ENCODE peak calls at places on chromosomes 16 and 17, in nine cellular contexts. B is HCT116, L is MM.1S, R is K562, M is keratinocyte, Y is hepatocyte, C is PC-3, F is mammary epithelial cell, I is IMR-90. Q is an unnamed sample.
A peak's percentile ranks its signal among the peaks of the same experiment; 100 is the strongest.

GRCh38 chr16:65876200-65876498 is 490.3 kb upstream of the CDH5 start:
- DNase-seq in B (no peak), L (no peak), R (no peak), M (no peak), Y (no peak), C (peak; percentile 25), F (no peak), I (peak; percentile 51), Q (peak; percentile 40)

GRCh38 chr16:49827806-49828428 is 28.0 kb downstream of the ZNF423 start:
- DNase-seq in B (no peak), L (no peak), R (no peak), M (no peak), Y (no peak), C (no peak), F (no peak), I (no peak), Q (no peak)

GRCh38 chr17:50844117-50844700 is 8.8 kb downstream of the WFIKKN2 start:
- DNase-seq in B (no peak), L (no peak), R (no peak), M (no peak), Y (no peak), C (no peak), F (no peak), I (no peak), Q (no peak)

GRCh38 chr17:67487506-67487905 is 110.4 kb downstream of the PITPNC1 start:
- DNase-seq in B (no peak), L (no peak), R (no peak), M (no peak), Y (no peak), C (no peak), F (no peak), I (peak; percentile 47), Q (peak; percentile 77)

GRCh38 chr17:38710985-38711384 is 5.9 kb downstream of the MLLT6 start:
- DNase-seq in B (no peak), L (no peak), R (peak; percentile 59), M (no peak), Y (no peak), C (no peak), F (no peak), I (no peak), Q (no peak)

GRCh38 chr17:43917348-43918025 is 10.2 kb upstream of the MPP2 start:
- DNase-seq in B (no peak), L (peak; percentile 80), R (peak; percentile 53), M (no peak), Y (peak; percentile 45), C (no peak), F (no peak), I (peak; percentile 10), Q (peak; percentile 19)

GRCh38 chr17:16920628-16921020 is 51.3 kb downstream of the TNFRSF13B start:
- DNase-seq in B (no peak), L (no peak), R (no peak), M (no peak), Y (no peak), C (no peak), F (no peak), I (no peak), Q (no peak)

GRCh38 chr16:967546-968295 is 3.1 kb downstream of the LMF1 start:
- DNase-seq in B (no peak), L (no peak), R (no peak), M (no peak), Y (no peak), C (no peak), F (no peak), I (no peak), Q (no peak)

GRCh38 chr17:80219777-80220708 is at the start of the genes SGSH and SLC26A11:
- DNase-seq in B (peak; percentile 13), L (peak; percentile 59), R (peak; percentile 90), M (no peak), Y (peak; percentile 92), C (peak; percentile 63), F (peak; percentile 45), I (peak; percentile 45), Q (peak; percentile 42)

GRCh38 chr16:4505356-4506153 is 29.4 kb downstream of the HMOX2 start:
- DNase-seq in B (no peak), L (peak; percentile 81), R (no peak), M (no peak), Y (no peak), C (no peak), F (no peak), I (no peak), Q (no peak)

GRCh38 chr17:8125196-8125946 is 1.5 kb upstream of the HES7 start:
- DNase-seq in B (peak; percentile 60), L (peak; percentile 65), R (peak; percentile 72), M (no peak), Y (peak; percentile 88), C (peak; percentile 76), F (peak; percentile 62), I (peak; percentile 60), Q (peak; percentile 72)

GRCh38 chr16:69894675-69895074 is 56.5 kb upstream of the CLEC18A start:
- DNase-seq in B (no peak), L (no peak), R (no peak), M (no peak), Y (no peak), C (no peak), F (no peak), I (no peak), Q (no peak)

DNA sequence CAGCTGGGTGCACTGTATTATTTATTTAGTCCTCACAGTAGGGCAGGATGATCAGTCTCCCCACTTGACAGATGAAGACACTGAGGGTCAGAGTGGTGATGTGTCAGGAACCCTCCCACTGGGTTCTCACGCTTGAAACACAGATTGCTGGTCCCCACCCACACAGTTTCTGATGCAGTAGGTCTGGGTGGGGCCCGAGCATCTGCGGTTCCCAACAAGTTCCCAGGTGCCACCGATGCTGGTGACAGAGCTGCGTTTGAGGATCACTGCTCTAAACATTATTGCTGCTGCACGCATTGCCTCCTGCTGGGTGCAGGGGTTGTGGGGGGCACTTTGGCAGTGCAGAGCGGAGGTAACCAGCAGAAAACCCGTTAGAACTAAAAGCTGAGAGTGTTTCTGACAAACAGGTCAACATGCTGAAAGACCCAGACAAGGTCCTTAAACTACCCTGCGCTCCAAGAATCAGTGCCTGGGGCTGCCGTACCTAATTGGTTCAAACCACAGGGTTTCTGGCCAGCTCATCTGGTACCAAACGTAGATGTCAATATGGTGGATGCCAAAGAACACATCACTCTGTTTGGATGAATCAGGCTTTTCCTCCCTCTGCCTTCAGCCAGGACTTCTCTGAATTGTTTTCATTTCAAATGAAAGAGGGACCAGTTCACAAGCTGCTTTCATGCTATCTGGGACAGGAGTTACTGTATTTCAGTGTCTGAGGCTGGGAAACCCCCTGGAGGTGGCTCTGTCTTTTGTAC is 76.0 kb downstream of the ABCC1 start:
- DNase-seq in B (no peak), L (no peak), R (no peak), M (no peak), Y (no peak), C (peak; percentile 70), F (peak; percentile 85), I (peak; percentile 97), Q (peak; percentile 97)
- TF ChIP-seq CTCF in B (no peak), L (no peak), R (no peak), M (no peak), Y (no peak), C (no peak), F (no peak), I (peak; percentile 11), Q (no peak)

GRCh38 chr16:89357055-89357454 is 133.3 kb downstream of the ANKRD11 start:
- DNase-seq in B (no peak), L (no peak), R (peak; percentile 55), M (no peak), Y (no peak), C (peak; percentile 17), F (peak; percentile 49), I (no peak), Q (no peak)

GRCh38 chr16:89355686-89356085 is 134.7 kb downstream of the ANKRD11 start:
- DNase-seq in B (no peak), L (no peak), R (no peak), M (no peak), Y (no peak), C (no peak), F (no peak), I (no peak), Q (no peak)

GRCh38 chr16:89359296-89360147 is 130.8 kb downstream of the ANKRD11 start:
- DNase-seq in B (no peak), L (no peak), R (no peak), M (no peak), Y (no peak), C (no peak), F (no peak), I (no peak), Q (no peak)

GRCh38 chr16:89358030-89359005 is 132.0 kb downstream of the ANKRD11 start:
- DNase-seq in B (no peak), L (no peak), R (no peak), M (no peak), Y (no peak), C (no peak), F (no peak), I (no peak), Q (no peak)

DNA sequence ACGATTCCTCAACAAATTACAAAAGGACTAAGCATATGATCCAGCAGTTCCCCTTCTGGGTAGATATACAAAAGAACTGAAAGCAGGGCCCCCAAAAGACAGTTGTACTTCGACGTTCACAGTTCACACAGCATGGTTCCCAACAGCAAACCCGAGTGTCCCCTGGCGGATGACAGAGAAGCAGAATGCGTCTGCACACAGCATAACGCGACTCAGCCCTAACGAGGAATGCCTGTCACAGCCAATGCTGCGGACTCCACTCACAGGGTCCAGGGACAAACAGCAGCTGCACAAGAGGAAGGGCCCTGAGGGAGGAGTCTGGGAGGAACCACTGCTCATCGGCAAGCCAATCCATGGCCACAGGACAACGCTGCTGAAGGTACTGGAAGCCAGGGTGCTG is 132.9 kb downstream of the ANKRD11 start:
- DNase-seq in B (no peak), L (no peak), R (no peak), M (no peak), Y (no peak), C (no peak), F (no peak), I (no peak), Q (no peak)
- H4K20me1 ChIP-seq in B (peaks cover 39% of the 10 kb centered on the region), L (peaks cover 14% of the 10 kb centered on the region), R (peaks cover 93% of the 10 kb centered on the region), M (peaks cover 31% of the 10 kb centered on the region), Y (peaks cover 100% of the 10 kb centered on the region), C (peaks cover 10% of the 10 kb centered on the region), F (no peaks in the 10 kb centered on the region), I (peaks cover 99% of the 10 kb centered on the region), Q (no peaks in the 10 kb centered on the region)

DNA sequence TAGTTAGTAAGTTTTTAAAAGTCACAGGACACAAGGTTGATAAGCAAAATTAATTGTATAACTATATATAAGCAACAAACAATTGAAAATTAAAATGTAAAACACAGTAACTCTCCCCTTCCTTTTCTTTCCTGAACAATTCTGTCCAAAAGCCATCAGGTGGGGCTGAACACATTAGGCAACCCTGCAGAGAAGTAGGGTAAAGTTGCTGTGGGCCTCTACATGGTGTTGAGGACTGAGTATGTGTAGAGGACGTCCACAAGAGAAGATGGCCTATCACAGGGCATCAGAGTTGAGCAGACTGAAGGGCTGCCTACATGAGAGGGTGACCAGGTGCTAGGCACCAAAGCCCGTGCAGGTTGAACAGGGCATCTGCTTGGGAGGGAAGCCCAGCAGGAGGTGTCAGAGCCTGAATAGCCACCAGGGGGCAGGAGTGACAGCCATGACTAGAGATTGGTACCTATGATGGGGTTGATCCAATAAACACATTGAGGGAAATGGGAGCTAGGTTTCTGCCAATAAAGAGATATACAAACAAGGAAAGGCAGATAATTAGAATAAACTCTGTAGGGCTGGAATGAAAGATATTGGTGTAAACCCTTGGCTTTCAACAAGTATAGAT is 415.1 kb downstream of the NPIPA8 start:
- DNase-seq in B (peak; percentile 48), L (peak; percentile 61), R (peak; percentile 63), M (no peak), Y (peak; percentile 11), C (peak; percentile 3), F (peak; percentile 21), I (no peak), Q (no peak)
- H3K4me3 ChIP-seq in B (no peak overlapping the region), L (no peak overlapping the region), R (no peak overlapping the region), M (no peak overlapping the region), Y (no peak overlapping the region), C (no peak overlapping the region), F (no peak overlapping the region), I (no peak overlapping the region), Q (no peak overlapping the region)

GRCh38 chr17:65604070-65604469 is 42.6 kb upstream of the AXIN2 start:
- DNase-seq in B (no peak), L (no peak), R (no peak), M (no peak), Y (no peak), C (peak; percentile 68), F (no peak), I (peak; percentile 9), Q (no peak)
- TF ChIP-seq CTCF in B (no peak), L (no peak), R (no peak), M (no peak), Y (no peak), C (no peak), F (no peak), I (no peak), Q (no peak)